ENCODE peak calls at places on chromosome 14, in five cellular contexts. One of them, this sample, is unnamed.

GRCh38 chr14:21063479-21063878 is 5.9 kb downstream of the RNASE8 start:
- DNase-seq in heart left ventricle: no peak
- DNase-seq in body of pancreas: peak
- DNase-seq in ovary: no peak
- DNase-seq in A549: no peak
- DNase-seq in this sample: peak

GRCh38 chr14:31717294-31718085 is 156.3 kb downstream of the NUBPL start:
- DNase-seq in heart left ventricle: no peak
- DNase-seq in body of pancreas: peak
- DNase-seq in ovary: no peak
- DNase-seq in A549: no peak
- DNase-seq in this sample: no peak

GRCh38 chr14:60839657-60840056 is 105.1 kb downstream of the MNAT1 start:
- DNase-seq in heart left ventricle: peak
- DNase-seq in body of pancreas: no peak
- DNase-seq in ovary: no peak
- DNase-seq in A549: no peak
- DNase-seq in this sample: no peak

GRCh38 chr14:82778008-82778407 is 1244.4 kb upstream of the SEL1L start:
- DNase-seq in heart left ventricle: no peak
- DNase-seq in body of pancreas: no peak
- DNase-seq in ovary: no peak
- DNase-seq in A549: no peak
- DNase-seq in this sample: no peak

GRCh38 chr14:50233335-50234250 is 2.2 kb upstream of the SOS2 start:
- DNase-seq in heart left ventricle: no peak
- DNase-seq in body of pancreas: no peak
- DNase-seq in ovary: no peak
- DNase-seq in A549: no peak
- DNase-seq in this sample: no peak

GRCh38 chr14:73124180-73124894 is 12.0 kb upstream of the PSEN1 start:
- DNase-seq in heart left ventricle: no peak
- DNase-seq in body of pancreas: no peak
- DNase-seq in ovary: no peak
- DNase-seq in A549: no peak
- DNase-seq in this sample: no peak

GRCh38 chr14:77641534-77642341 is 25.3 kb upstream of the SPTLC2 start:
- DNase-seq in heart left ventricle: peak
- DNase-seq in body of pancreas: peak
- DNase-seq in ovary: peak
- DNase-seq in A549: peak
- DNase-seq in this sample: peak

GRCh38 chr14:50769893-50770500 is 61.0 kb downstream of the NIN start:
- DNase-seq in heart left ventricle: no peak
- DNase-seq in body of pancreas: peak
- DNase-seq in ovary: no peak
- DNase-seq in A549: no peak
- DNase-seq in this sample: no peak

GRCh38 chr14:76267322-76268012 is 108.5 kb upstream of the ESRRB start:
- DNase-seq in heart left ventricle: peak
- DNase-seq in body of pancreas: peak
- DNase-seq in ovary: peak
- DNase-seq in A549: no peak
- DNase-seq in this sample: peak

GRCh38 chr14:71492346-71492745 is 439.9 kb upstream of the RGS6 start:
- DNase-seq in heart left ventricle: no peak
- DNase-seq in body of pancreas: no peak
- DNase-seq in ovary: no peak
- DNase-seq in A549: no peak
- DNase-seq in this sample: no peak

GRCh38 chr14:94406910-94407309 is 18.5 kb upstream of the SERPINA1 start:
- DNase-seq in heart left ventricle: no peak
- DNase-seq in body of pancreas: no peak
- DNase-seq in ovary: no peak
- DNase-seq in A549: no peak
- DNase-seq in this sample: no peak

GRCh38 chr14:68781161-68782021 is 11.5 kb downstream of the ZFP36L1 start:
- DNase-seq in heart left ventricle: peak
- DNase-seq in body of pancreas: peak
- DNase-seq in ovary: peak
- DNase-seq in A549: no peak
- DNase-seq in this sample: no peak

GRCh38 chr14:34098045-34098984 is 147.4 kb upstream of the EGLN3 start:
- DNase-seq in heart left ventricle: no peak
- DNase-seq in body of pancreas: peak
- DNase-seq in ovary: peak
- DNase-seq in A549: peak
- DNase-seq in this sample: peak

GRCh38 chr14:26199599-26200370 is 398.0 kb downstream of the NOVA1 start:
- DNase-seq in heart left ventricle: no peak
- DNase-seq in body of pancreas: no peak
- DNase-seq in ovary: no peak
- DNase-seq in A549: no peak
- DNase-seq in this sample: no peak

GRCh38 chr14:77067632-77068514 is 30.2 kb upstream of the CIPC start:
- DNase-seq in heart left ventricle: peak
- DNase-seq in body of pancreas: peak
- DNase-seq in ovary: peak
- DNase-seq in A549: peak
- DNase-seq in this sample: peak

GRCh38 chr14:92637864-92638263 is 110.6 kb downstream of the LGMN start:
- DNase-seq in heart left ventricle: no peak
- DNase-seq in body of pancreas: no peak
- DNase-seq in ovary: no peak
- DNase-seq in A549: no peak
- DNase-seq in this sample: no peak

GRCh38 chr14:64654072-64654899 is 49.9 kb upstream of the PLEKHG3 start:
- DNase-seq in heart left ventricle: no peak
- DNase-seq in body of pancreas: peak
- DNase-seq in ovary: no peak
- DNase-seq in A549: peak
- DNase-seq in this sample: no peak
- TF ChIP-seq POLR2A in heart left ventricle: no peak
- TF ChIP-seq POLR2A in body of pancreas: no peak
- TF ChIP-seq POLR2A in ovary: no peak
- TF ChIP-seq POLR2A in A549: no peak
- TF ChIP-seq POLR2A in this sample: no peak

DNA sequence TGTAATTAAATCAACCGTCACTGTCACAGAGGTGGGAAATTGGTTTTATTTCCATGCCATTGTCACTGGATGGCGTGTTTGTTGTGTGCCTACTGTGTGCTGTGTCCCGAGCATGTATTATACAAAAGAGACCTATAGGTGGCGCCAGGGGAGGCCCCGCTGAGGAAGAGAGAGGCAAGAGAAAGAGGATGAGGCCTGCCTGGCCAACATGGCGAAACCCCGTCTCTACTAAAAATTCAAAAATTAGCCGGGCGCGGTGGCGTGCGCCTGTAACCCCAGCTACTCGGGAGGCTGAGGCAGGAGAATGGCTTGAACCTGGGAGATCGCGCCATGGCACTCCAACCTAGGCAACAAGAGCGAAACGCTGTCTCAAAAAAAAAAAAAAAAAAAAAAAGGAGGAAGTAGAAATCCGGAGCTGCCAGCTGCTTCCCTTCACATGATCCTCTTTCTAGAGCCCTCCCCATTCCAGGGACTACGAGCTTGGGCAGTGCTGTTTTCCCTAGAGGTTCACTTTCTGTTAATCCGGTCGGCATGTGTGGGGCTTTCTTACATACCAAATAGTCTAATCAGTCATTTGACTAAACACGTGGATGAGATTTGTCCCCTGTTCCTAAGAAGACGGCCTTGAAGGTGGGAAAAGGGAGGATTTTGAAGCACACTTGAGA is 6.4 kb upstream of the CCDC175 start:
- DNase-seq in heart left ventricle: no peak
- DNase-seq in body of pancreas: peak
- DNase-seq in ovary: no peak
- DNase-seq in A549: no peak
- DNase-seq in this sample: no peak
- TF ChIP-seq CTCF in heart left ventricle: no peak
- TF ChIP-seq CTCF in body of pancreas: no peak
- TF ChIP-seq CTCF in ovary: no peak
- TF ChIP-seq CTCF in A549: no peak
- TF ChIP-seq CTCF in this sample: no peak

GRCh38 chr14:24195186-24196070 is at the start of gene TM9SF1:
- DNase-seq in heart left ventricle: peak
- DNase-seq in body of pancreas: peak
- DNase-seq in ovary: peak
- DNase-seq in A549: peak
- DNase-seq in this sample: peak
- TF ChIP-seq POLR2A in heart left ventricle: peak
- TF ChIP-seq POLR2A in body of pancreas: peak
- TF ChIP-seq POLR2A in ovary: peak
- TF ChIP-seq POLR2A in A549: peak
- TF ChIP-seq POLR2A in this sample: peak

GRCh38 chr14:100641274-100641860 is 54.1 kb upstream of the BEGAIN start:
- DNase-seq in heart left ventricle: no peak
- DNase-seq in body of pancreas: no peak
- DNase-seq in ovary: no peak
- DNase-seq in A549: no peak
- DNase-seq in this sample: no peak
- TF ChIP-seq CTCF in heart left ventricle: no peak
- TF ChIP-seq CTCF in body of pancreas: no peak
- TF ChIP-seq CTCF in ovary: no peak
- TF ChIP-seq CTCF in A549: no peak
- TF ChIP-seq CTCF in this sample: no peak

GRCh38 chr14:100771121-100771800 is 44.6 kb downstream of the DLK1 start:
- DNase-seq in heart left ventricle: no peak
- DNase-seq in body of pancreas: no peak
- DNase-seq in ovary: no peak
- DNase-seq in A549: no peak
- DNase-seq in this sample: no peak
- TF ChIP-seq POLR2A in heart left ventricle: no peak
- TF ChIP-seq POLR2A in body of pancreas: no peak
- TF ChIP-seq POLR2A in ovary: no peak
- TF ChIP-seq POLR2A in A549: no peak
- TF ChIP-seq POLR2A in this sample: no peak

GRCh38 chr14:90280096-90280495 is 23.7 kb downstream of the PSMC1 start:
- DNase-seq in heart left ventricle: no peak
- DNase-seq in body of pancreas: no peak
- DNase-seq in ovary: no peak
- DNase-seq in A549: no peak
- DNase-seq in this sample: no peak
- TF ChIP-seq CTCF in heart left ventricle: no peak
- TF ChIP-seq CTCF in body of pancreas: no peak
- TF ChIP-seq CTCF in ovary: no peak
- TF ChIP-seq CTCF in A549: no peak
- TF ChIP-seq CTCF in this sample: no peak

GRCh38 chr14:39108791-39109190 is 5.3 kb upstream of the GEMIN2 start:
- DNase-seq in heart left ventricle: no peak
- DNase-seq in body of pancreas: no peak
- DNase-seq in ovary: no peak
- DNase-seq in A549: no peak
- DNase-seq in this sample: no peak

GRCh38 chr14:39102265-39102968 is 618 bp downstream of the SEC23A start:
- DNase-seq in heart left ventricle: peak
- DNase-seq in body of pancreas: peak
- DNase-seq in ovary: no peak
- DNase-seq in A549: peak
- DNase-seq in this sample: peak

GRCh38 chr14:39107624-39108023 is 4.6 kb upstream of the SEC23A start:
- DNase-seq in heart left ventricle: no peak
- DNase-seq in body of pancreas: no peak
- DNase-seq in ovary: no peak
- DNase-seq in A549: peak
- DNase-seq in this sample: no peak

GRCh38 chr14:39099748-39100147 is 3.3 kb downstream of the SEC23A start:
- DNase-seq in heart left ventricle: no peak
- DNase-seq in body of pancreas: no peak
- DNase-seq in ovary: no peak
- DNase-seq in A549: no peak
- DNase-seq in this sample: no peak

GRCh38 chr14:39102969-39103957 is at the start of gene SEC23A:
- DNase-seq in heart left ventricle: peak
- DNase-seq in body of pancreas: peak
- DNase-seq in ovary: peak
- DNase-seq in A549: peak
- DNase-seq in this sample: peak
- TF ChIP-seq POLR2A in heart left ventricle: peak
- TF ChIP-seq POLR2A in body of pancreas: peak
- TF ChIP-seq POLR2A in ovary: peak
- TF ChIP-seq POLR2A in A549: peak
- TF ChIP-seq POLR2A in this sample: peak